ENCODE peak calls at places on chromosomes 4 and X, in seven cellular contexts. M is heart left ventricle; L is CD8-positive, alpha-beta memory T cell; T is GM23338; A is breast epithelium; P is CD4-positive, CD25-positive, alpha-beta regulatory T cell; D is kidney epithelial cell. F is an unnamed sample.

GRCh38 chrX:45769919-45770582 is 569.4 kb upstream of the DIPK2B start:
- DNase-seq in M (peak; percentile 62), L (peak; percentile 50), T (no peak), A (peak; percentile 79), P (no peak), D (peak; percentile 76), F (peak; percentile 64)

GRCh38 chrX:121389976-121390709 is 342.7 kb downstream of the GLUD2 start:
- DNase-seq in M (no peak), L (no peak), T (no peak), A (no peak), P (no peak), D (no peak), F (no peak)

GRCh38 chrX:136250191-136251041 is 784 bp downstream of the MAP7D3 start:
- DNase-seq in M (peak; percentile 22), L (peak; percentile 40), T (peak; percentile 33), A (no peak), P (no peak), D (no peak), F (peak; percentile 6)

GRCh38 chr4:24897639-24898038 is 15.2 kb downstream of the CCDC149 start:
- DNase-seq in M (no peak), L (no peak), T (no peak), A (no peak), P (no peak), D (no peak), F (no peak)

GRCh38 chr4:16642897-16643296 is 255.5 kb downstream of the LDB2 start:
- DNase-seq in M (no peak), L (no peak), T (no peak), A (no peak), P (no peak), D (no peak), F (no peak)

GRCh38 chr4:129515356-129515755 is 419.4 kb downstream of the C4orf33 start:
- DNase-seq in M (no peak), L (no peak), T (no peak), A (no peak), P (no peak), D (no peak), F (no peak)

GRCh38 chrX:30814978-30815377 is 74.1 kb downstream of the TAB3 start:
- DNase-seq in M (no peak), L (no peak), T (no peak), A (no peak), P (no peak), D (no peak), F (no peak)

GRCh38 chr4:125115941-125116340 is 198.8 kb upstream of the FAT4 start:
- DNase-seq in M (no peak), L (no peak), T (no peak), A (no peak), P (no peak), D (no peak), F (no peak)

GRCh38 chr4:85595796-85596559 is 121.0 kb downstream of the ARHGAP24 start:
- DNase-seq in M (no peak), L (no peak), T (no peak), A (no peak), P (no peak), D (no peak), F (no peak)

GRCh38 chr4:24824720-24825119 is 29.3 kb downstream of the SOD3 start:
- DNase-seq in M (no peak), L (no peak), T (no peak), A (peak; percentile 45), P (no peak), D (no peak), F (no peak)

GRCh38 chr4:628821-629635 is 3.7 kb downstream of the PDE6B start:
- DNase-seq in M (no peak), L (peak; percentile 35), T (no peak), A (no peak), P (no peak), D (no peak), F (no peak)

GRCh38 chr4:630661-631060 is 5.3 kb downstream of the PDE6B start:
- DNase-seq in M (no peak), L (peak; percentile 17), T (no peak), A (no peak), P (no peak), D (no peak), F (no peak)

GRCh38 chr4:628346-628745 is 3.0 kb downstream of the PDE6B start:
- DNase-seq in M (no peak), L (peak; percentile 17), T (no peak), A (no peak), P (no peak), D (no peak), F (no peak)

GRCh38 chr4:629636-629915 is 4.2 kb downstream of the PDE6B start:
- DNase-seq in M (no peak), L (peak; percentile 30), T (no peak), A (no peak), P (no peak), D (no peak), F (no peak)

GRCh38 chr4:629916-630641 is 4.7 kb downstream of the PDE6B start:
- DNase-seq in M (no peak), L (peak; percentile 39), T (no peak), A (no peak), P (no peak), D (no peak), F (no peak)
- H3K27me3 ChIP-seq in M (peaks cover 25% of the 10 kb centered on the region), L (no peaks in the 10 kb centered on the region), T (no peaks in the 10 kb centered on the region), A (no peaks in the 10 kb centered on the region), P (no peaks in the 10 kb centered on the region), D (peaks cover 13% of the 10 kb centered on the region), F (no peaks in the 10 kb centered on the region)

GRCh38 chr4:139672732-139673131 is 7.1 kb downstream of the MGST2 start:
- DNase-seq in M (no peak), L (no peak), T (no peak), A (no peak), P (no peak), D (no peak), F (no peak)

GRCh38 chr4:139676365-139676764 is 10.7 kb downstream of the MGST2 start:
- DNase-seq in M (no peak), L (no peak), T (no peak), A (no peak), P (no peak), D (no peak), F (no peak)

GRCh38 chr4:139676913-139677585 is 11.4 kb downstream of the MGST2 start:
- DNase-seq in M (no peak), L (no peak), T (no peak), A (no peak), P (no peak), D (no peak), F (no peak)

GRCh38 chr4:139675651-139676050 is 10.0 kb downstream of the MGST2 start:
- DNase-seq in M (no peak), L (no peak), T (no peak), A (no peak), P (no peak), D (no peak), F (no peak)

GRCh38 chr4:139675156-139675555 is 9.5 kb downstream of the MGST2 start:
- DNase-seq in M (no peak), L (no peak), T (no peak), A (no peak), P (no peak), D (no peak), F (no peak)
- H3K4me3 ChIP-seq in M (no peak overlapping the region), L (no peak overlapping the region), T (no peak overlapping the region), A (no peak overlapping the region), P (no peak overlapping the region), D (no peak overlapping the region), F (no peak overlapping the region)

GRCh38 chrX:133676344-133677122 is 261.2 kb upstream of the GPC4 start:
- DNase-seq in M (no peak), L (no peak), T (no peak), A (no peak), P (no peak), D (no peak), F (no peak)
- H3K27me3 ChIP-seq in M (no peaks in the 10 kb centered on the region), L (no peaks in the 10 kb centered on the region), T (no peaks in the 10 kb centered on the region), A (no peaks in the 10 kb centered on the region), P (no peaks in the 10 kb centered on the region), D (no peaks in the 10 kb centered on the region), F (no peaks in the 10 kb centered on the region)

DNA sequence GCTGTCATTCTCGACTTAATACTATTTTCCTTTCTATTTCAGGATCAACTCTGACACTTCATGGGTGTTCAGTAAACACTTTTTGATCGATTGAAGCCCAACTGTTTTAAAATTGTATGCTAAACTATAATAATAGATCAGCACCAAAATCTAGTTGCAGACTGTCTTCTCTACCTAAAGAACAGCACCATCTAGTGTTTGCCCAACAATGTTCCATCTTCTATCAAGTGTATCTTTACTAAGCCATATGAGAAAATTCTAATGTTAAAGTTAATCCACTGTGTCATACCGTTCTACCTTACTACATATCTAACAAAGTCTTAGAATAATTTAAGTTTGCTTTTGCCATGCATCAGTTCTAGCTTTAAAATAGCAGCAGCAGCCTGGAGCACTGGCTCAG is 113.0 kb upstream of the PRDX4 start:
- DNase-seq in M (no peak), L (no peak), T (peak; percentile 55), A (no peak), P (no peak), D (peak; percentile 1), F (no peak)
- H3K4me3 ChIP-seq in M (no peak overlapping the region), L (no peak overlapping the region), T (no peak overlapping the region), A (no peak overlapping the region), P (no peak overlapping the region), D (no peak overlapping the region), F (no peak overlapping the region)

DNA sequence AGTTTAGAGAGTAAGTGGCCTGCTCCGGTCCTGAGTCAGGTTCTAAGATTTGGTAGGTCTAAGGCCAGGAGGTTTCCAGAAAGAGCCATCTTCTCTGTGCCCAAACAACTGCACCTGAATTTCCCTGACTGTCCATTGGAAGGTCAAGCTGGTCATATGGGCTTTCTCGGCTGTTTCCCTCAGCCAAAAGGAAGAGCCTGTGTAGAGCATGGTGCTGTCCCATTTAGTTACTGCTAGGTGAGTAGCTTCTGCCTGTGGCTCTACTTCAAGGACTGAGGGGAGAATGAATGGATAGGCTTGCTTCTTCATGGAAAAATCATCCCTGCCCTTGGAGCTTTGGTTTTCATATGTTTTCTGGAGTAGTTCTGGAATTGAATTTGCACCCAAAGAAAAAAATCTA is 33.7 kb downstream of the NHSL2 start:
- DNase-seq in M (no peak), L (no peak), T (no peak), A (no peak), P (no peak), D (no peak), F (no peak)
- H3K27me3 ChIP-seq in M (no peaks in the 10 kb centered on the region), L (no peaks in the 10 kb centered on the region), T (no peaks in the 10 kb centered on the region), A (no peaks in the 10 kb centered on the region), P (no peaks in the 10 kb centered on the region), D (no peaks in the 10 kb centered on the region), F (no peaks in the 10 kb centered on the region)

GRCh38 chrX:137748827-137749226 is 182.9 kb downstream of the ZIC3 start:
- DNase-seq in M (no peak), L (no peak), T (no peak), A (no peak), P (no peak), D (no peak), F (no peak)
- H3K4me3 ChIP-seq in M (no peak overlapping the region), L (no peak overlapping the region), T (peak overlapping the region; percentile 21), A (no peak overlapping the region), P (no peak overlapping the region), D (no peak overlapping the region), F (no peak overlapping the region)